ENCODE peak calls at places on chromosome 18, in six cellular contexts. A is choroid plexus epithelial cell; T is effector memory CD8-positive, alpha-beta T cell; C is COR-L47; S is AG20443; P is GM23338. Z is an unnamed sample.

GRCh38 chr18:11322716-11323115 is 173.3 kb upstream of the PIEZO2 start:
- DNase-seq in A (no peak), T (no peak), C (no peak), S (no peak), P (peak), Z (no peak)

GRCh38 chr18:76859474-76860339 is 37.4 kb downstream of the ZNF236 start:
- DNase-seq in A (no peak), T (no peak), C (no peak), S (no peak), P (no peak), Z (no peak)

GRCh38 chr18:25423760-25424159 is 71.8 kb upstream of the ZNF521 start:
- DNase-seq in A (no peak), T (no peak), C (no peak), S (no peak), P (no peak), Z (no peak)

GRCh38 chr18:23499571-23499889 is 3.8 kb upstream of the RMC1 start:
- DNase-seq in A (no peak), T (no peak), C (no peak), S (no peak), P (no peak), Z (no peak)

GRCh38 chr18:3721771-3722661 is 272.0 kb downstream of the TGIF1 start:
- DNase-seq in A (no peak), T (no peak), C (no peak), S (no peak), P (no peak), Z (no peak)

GRCh38 chr18:68843467-68844089 is 45.7 kb downstream of the CCDC102B start:
- DNase-seq in A (peak), T (no peak), C (no peak), S (no peak), P (no peak), Z (no peak)

GRCh38 chr18:45688834-45689233 is 35.1 kb upstream of the SLC14A1 start:
- DNase-seq in A (peak), T (peak), C (peak), S (no peak), P (no peak), Z (no peak)

GRCh38 chr18:41457730-41458129 is 497.3 kb upstream of the PIK3C3 start:
- DNase-seq in A (no peak), T (no peak), C (no peak), S (no peak), P (peak), Z (no peak)

GRCh38 chr18:35535297-35535696 is 37.5 kb upstream of the INO80C start:
- DNase-seq in A (no peak), T (no peak), C (no peak), S (no peak), P (no peak), Z (no peak)

GRCh38 chr18:11657554-11657953 is 31.5 kb upstream of the GNAL start:
- DNase-seq in A (no peak), T (no peak), C (no peak), S (no peak), P (no peak), Z (no peak)